ENCODE peak calls at places on chromosomes 16 and 17, in five cellular contexts. J is tibial artery, Q is heart left ventricle, R is psoas muscle, C is fibroblast of mammary gland. L is an unnamed sample.

GRCh38 chr17:58302919-58303551 is 22.3 kb upstream of the MPO start:
- DNase-seq in Q (no peak), R (no peak), J (peak; percentile 15), C (no peak), L (no peak)

GRCh38 chr17:44212507-44213402 is 6.7 kb downstream of the UBTF start:
- DNase-seq in C (no peak), R (no peak), J (no peak), Q (no peak), L (no peak)

GRCh38 chr16:88461291-88462269 is 8.5 kb downstream of the ZFPM1 start:
- DNase-seq in C (no peak), R (no peak), J (no peak), Q (no peak), L (peak; percentile 77)

GRCh38 chr17:41307647-41308046 is 1.5 kb downstream of the KRTAP16-1 start:
- DNase-seq in J (no peak), R (no peak), Q (no peak), C (peak; percentile 28), L (no peak)

GRCh38 chr16:12187939-12188673 is 211.6 kb downstream of the SNX29 start:
- DNase-seq in Q (no peak), R (no peak), C (peak; percentile 50), J (no peak), L (no peak)

GRCh38 chr16:11964761-11965539 is at the start of gene TNFRSF17:
- DNase-seq in C (peak; percentile 21), J (no peak), Q (no peak), R (no peak), L (peak; percentile 28)

GRCh38 chr16:21224800-21225199 is 8.7 kb upstream of the ANKS4B start:
- DNase-seq in J (no peak), Q (no peak), C (no peak), R (no peak), L (no peak)

GRCh38 chr17:51028176-51028863 is 92.3 kb downstream of the SPAG9 start:
- DNase-seq in J (no peak), C (no peak), R (no peak), Q (no peak), L (no peak)

GRCh38 chr16:68689921-68690320 is 44.8 kb downstream of the CDH3 start:
- DNase-seq in R (no peak), J (no peak), C (no peak), Q (no peak), L (no peak)

GRCh38 chr17:50909765-50910661 is 43.9 kb upstream of the TOB1 start:
- DNase-seq in Q (no peak), J (no peak), C (no peak), R (no peak), L (no peak)

GRCh38 chr16:72262711-72263110 is 90.8 kb upstream of the PMFBP1 start:
- DNase-seq in J (no peak), C (no peak), R (no peak), Q (no peak), L (no peak)

GRCh38 chr16:74297296-74297665 is 667 bp downstream of the PSMD7 start:
- DNase-seq in J (no peak), R (peak; percentile 19), Q (no peak), C (peak; percentile 41), L (peak; percentile 36)

GRCh38 chr17:78979780-78980623 is at the start of gene LGALS3BP:
- DNase-seq in Q (peak; percentile 85), C (peak; percentile 83), J (no peak), R (peak; percentile 74), L (peak; percentile 94)

GRCh38 chr16:11405331-11406176 is 60.3 kb downstream of the RMI2 start:
- DNase-seq in J (no peak), C (peak; percentile 21), R (no peak), Q (no peak), L (peak; percentile 14)

GRCh38 chr17:31823014-31823413 is 36.0 kb downstream of the COPRS start:
- DNase-seq in Q (no peak), C (no peak), R (no peak), J (no peak), L (no peak)

DNA sequence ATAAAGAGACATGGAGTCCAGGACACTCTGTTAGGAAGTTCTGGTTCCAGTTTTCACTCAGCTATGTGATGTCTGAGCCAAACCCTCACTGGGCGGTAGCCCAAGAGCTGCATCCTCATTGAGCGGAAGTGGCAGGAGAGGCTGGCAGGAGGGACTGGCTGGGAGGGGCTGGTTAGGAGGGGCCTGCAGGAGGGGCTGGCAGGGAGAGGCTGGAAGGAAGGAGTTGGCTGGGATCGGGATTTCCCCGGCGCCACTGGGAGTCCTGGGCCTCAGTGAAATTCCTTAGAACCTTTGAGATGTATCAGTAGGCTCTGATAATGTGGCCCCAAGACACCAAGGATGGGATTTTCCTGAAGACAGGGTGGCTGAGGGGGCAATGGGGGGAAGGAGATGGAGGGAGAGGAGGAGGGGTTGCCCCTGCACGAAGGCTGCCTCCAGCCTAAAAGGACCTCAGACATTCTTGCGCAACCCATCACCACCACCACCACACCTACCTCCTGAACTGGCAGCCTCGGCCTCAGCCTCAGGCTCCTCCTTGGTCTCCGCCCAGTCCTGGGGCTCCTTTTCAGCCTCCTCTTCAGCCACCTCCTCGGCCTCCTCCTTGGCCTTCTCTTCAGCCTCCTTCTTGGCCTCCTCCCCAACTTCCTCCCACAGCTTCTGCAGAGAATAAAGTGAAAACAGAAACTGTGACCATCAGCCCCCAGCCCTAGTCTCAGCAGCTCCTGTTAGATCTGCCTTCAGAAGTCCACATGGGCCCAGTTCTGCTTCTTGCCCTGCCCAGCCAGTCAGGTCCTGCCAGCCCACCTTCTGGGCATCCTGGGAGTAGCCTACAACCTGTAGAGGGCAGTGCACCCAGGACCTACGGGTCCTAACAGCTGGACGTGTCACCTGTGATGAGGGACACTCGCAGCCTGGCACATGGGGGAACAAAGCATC is 31.7 kb downstream of the CNGB1 start:
- DNase-seq in R (peak; percentile 60), J (peak; percentile 47), Q (peak; percentile 65), C (peak; percentile 66), L (peak; percentile 20)
- TF ChIP-seq CTCF in R (no peak), J (no peak), Q (no peak), C (no peak), L (no peak)

GRCh38 chr16:4117250-4117578 is 972 bp upstream of the ADCY9 start:
- DNase-seq in Q (no peak), C (no peak), J (no peak), R (no peak), L (no peak)
- H3K4me3 ChIP-seq in Q (peak overlapping the region; percentile 87), C (peak overlapping the region; percentile 52), J (peak overlapping the region; percentile 68), R (peak overlapping the region; percentile 80), L (no peak overlapping the region)

DNA sequence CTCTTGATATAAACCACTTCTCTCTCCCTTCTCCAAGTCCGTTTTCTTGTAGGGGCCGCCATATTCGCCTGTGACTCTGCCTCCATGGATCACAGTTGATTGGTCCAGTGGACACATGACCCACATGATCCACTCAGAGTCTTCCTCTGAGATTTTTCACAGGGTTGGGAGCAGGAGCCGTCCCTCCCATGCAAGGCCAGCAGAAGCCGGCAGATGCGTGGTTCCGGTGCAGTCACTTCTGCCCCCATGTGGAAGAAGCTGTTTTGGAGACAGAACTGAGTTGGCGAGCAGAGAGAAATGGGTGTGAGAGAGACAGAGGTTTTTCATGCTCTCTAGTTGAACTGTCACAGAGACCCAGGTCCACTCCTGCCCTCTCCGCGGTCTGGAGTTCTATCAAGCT is 83.3 kb downstream of the C16orf95 start:
- DNase-seq in Q (no peak), J (no peak), R (no peak), C (peak; percentile 58), L (peak; percentile 30)
- TF ChIP-seq CTCF in Q (no peak), J (no peak), R (no peak), C (peak; percentile 47), L (no peak)

GRCh38 chr17:30600830-30601494 is 123.8 kb downstream of the GOSR1 start:
- DNase-seq in C (peak; percentile 18), J (peak; percentile 32), Q (no peak), R (no peak), L (peak; percentile 18)
- H3K4me3 ChIP-seq in C (peak overlapping the region; percentile 80), J (peak overlapping the region; percentile 94), Q (peak overlapping the region; percentile 87), R (peak overlapping the region; percentile 72), L (peak overlapping the region; percentile 81)